ENCODE peak calls at places on chromosome 9, in four cellular contexts. One of them, this sample, is unnamed.

GRCh38 chr9:79107911-79108676 is 463.7 kb upstream of the TLE4 start:
- DNase-seq in HepG2: no peak
- DNase-seq in SK-N-SH: no peak
- DNase-seq in GM12878: no peak
- DNase-seq in this sample: no peak

GRCh38 chr9:29432191-29432590 is 1858.9 kb upstream of the C9orf72 start:
- DNase-seq in HepG2: no peak
- DNase-seq in SK-N-SH: no peak
- DNase-seq in GM12878: no peak
- DNase-seq in this sample: no peak

GRCh38 chr9:123834907-123835562 is 94.9 kb downstream of the DENND1A start:
- DNase-seq in HepG2: no peak
- DNase-seq in SK-N-SH: no peak
- DNase-seq in GM12878: peak; percentile 34
- DNase-seq in this sample: peak; percentile 9

GRCh38 chr9:34553511-34554021 is 30.8 kb upstream of the ENHO start:
- DNase-seq in HepG2: no peak
- DNase-seq in SK-N-SH: peak; percentile 78
- DNase-seq in GM12878: no peak
- DNase-seq in this sample: no peak

GRCh38 chr9:95296761-95297160 is 20.7 kb downstream of the FANCC start:
- DNase-seq in HepG2: no peak
- DNase-seq in SK-N-SH: no peak
- DNase-seq in GM12878: no peak
- DNase-seq in this sample: no peak

GRCh38 chr9:136773386-136774044 is 9.2 kb upstream of the LCN15 start:
- DNase-seq in HepG2: peak; percentile 41
- DNase-seq in SK-N-SH: peak; percentile 76
- DNase-seq in GM12878: no peak
- DNase-seq in this sample: peak; percentile 70

GRCh38 chr9:21747171-21747570 is 55.3 kb upstream of the MTAP start:
- DNase-seq in HepG2: no peak
- DNase-seq in SK-N-SH: no peak
- DNase-seq in GM12878: no peak
- DNase-seq in this sample: no peak

GRCh38 chr9:133169102-133169501 is 5.4 kb upstream of the GBGT1 start:
- DNase-seq in HepG2: no peak
- DNase-seq in SK-N-SH: no peak
- DNase-seq in GM12878: no peak
- DNase-seq in this sample: no peak

GRCh38 chr9:126592461-126592860 is 21.3 kb upstream of the LMX1B start:
- DNase-seq in HepG2: no peak
- DNase-seq in SK-N-SH: no peak
- DNase-seq in GM12878: no peak
- DNase-seq in this sample: no peak

GRCh38 chr9:134526798-134527492 is 114.7 kb upstream of the COL5A1 start:
- DNase-seq in HepG2: no peak
- DNase-seq in SK-N-SH: no peak
- DNase-seq in GM12878: no peak
- DNase-seq in this sample: no peak

GRCh38 chr9:123597073-123597472 is 241.1 kb downstream of the CRB2 start:
- DNase-seq in HepG2: no peak
- DNase-seq in SK-N-SH: no peak
- DNase-seq in GM12878: no peak
- DNase-seq in this sample: no peak

GRCh38 chr9:89234636-89235035 is 56.0 kb upstream of the SHC3 start:
- DNase-seq in HepG2: no peak
- DNase-seq in SK-N-SH: peak; percentile 72
- DNase-seq in GM12878: peak; percentile 3
- DNase-seq in this sample: no peak

GRCh38 chr9:6628714-6629113 is 16.8 kb downstream of the GLDC start:
- DNase-seq in HepG2: peak; percentile 61
- DNase-seq in SK-N-SH: no peak
- DNase-seq in GM12878: no peak
- DNase-seq in this sample: no peak

GRCh38 chr9:105114318-105114717 is 130.1 kb upstream of the SLC44A1 start:
- DNase-seq in HepG2: no peak
- DNase-seq in SK-N-SH: no peak
- DNase-seq in GM12878: no peak
- DNase-seq in this sample: no peak

GRCh38 chr9:96495341-96495740 is 45.4 kb downstream of the HABP4 start:
- DNase-seq in HepG2: no peak
- DNase-seq in SK-N-SH: no peak
- DNase-seq in GM12878: no peak
- DNase-seq in this sample: no peak

GRCh38 chr9:2493106-2493505 is 128.5 kb upstream of the VLDLR start:
- DNase-seq in HepG2: no peak
- DNase-seq in SK-N-SH: no peak
- DNase-seq in GM12878: no peak
- DNase-seq in this sample: no peak

GRCh38 chr9:108033976-108034964 is 544.7 kb upstream of the KLF4 start:
- DNase-seq in HepG2: no peak
- DNase-seq in SK-N-SH: no peak
- DNase-seq in GM12878: no peak
- DNase-seq in this sample: no peak

GRCh38 chr9:129733632-129733953 is 19.2 kb downstream of the PTGES start:
- DNase-seq in HepG2: no peak
- DNase-seq in SK-N-SH: no peak
- DNase-seq in GM12878: no peak
- DNase-seq in this sample: no peak

GRCh38 chr9:129731477-129732085 is 21.3 kb downstream of the PTGES start:
- DNase-seq in HepG2: no peak
- DNase-seq in SK-N-SH: no peak
- DNase-seq in GM12878: no peak
- DNase-seq in this sample: no peak

GRCh38 chr9:129735546-129735945 is 17.3 kb downstream of the PTGES start:
- DNase-seq in HepG2: no peak
- DNase-seq in SK-N-SH: no peak
- DNase-seq in GM12878: no peak
- DNase-seq in this sample: no peak

GRCh38 chr9:129736334-129736733 is 16.5 kb downstream of the PTGES start:
- DNase-seq in HepG2: no peak
- DNase-seq in SK-N-SH: no peak
- DNase-seq in GM12878: no peak
- DNase-seq in this sample: no peak

GRCh38 chr9:129732946-129733631 is 19.8 kb downstream of the PTGES start:
- DNase-seq in HepG2: no peak
- DNase-seq in SK-N-SH: peak; percentile 15
- DNase-seq in GM12878: no peak
- DNase-seq in this sample: no peak
- TF ChIP-seq SMC3 in HepG2: no peak
- TF ChIP-seq SMC3 in SK-N-SH: no peak
- TF ChIP-seq SMC3 in GM12878: no peak
- TF ChIP-seq SMC3 in this sample: no peak

GRCh38 chr9:16401720-16402119 is 468.8 kb downstream of the BNC2 start:
- DNase-seq in HepG2: no peak
- DNase-seq in SK-N-SH: no peak
- DNase-seq in GM12878: no peak
- DNase-seq in this sample: no peak

GRCh38 chr9:16410601-16411285 is 459.7 kb downstream of the BNC2 start:
- DNase-seq in HepG2: no peak
- DNase-seq in SK-N-SH: no peak
- DNase-seq in GM12878: no peak
- DNase-seq in this sample: no peak

GRCh38 chr9:16405421-16405820 is 465.0 kb downstream of the BNC2 start:
- DNase-seq in HepG2: no peak
- DNase-seq in SK-N-SH: no peak
- DNase-seq in GM12878: no peak
- DNase-seq in this sample: no peak

GRCh38 chr9:16406536-16407225 is 463.8 kb downstream of the BNC2 start:
- DNase-seq in HepG2: no peak
- DNase-seq in SK-N-SH: no peak
- DNase-seq in GM12878: no peak
- DNase-seq in this sample: no peak
- TF ChIP-seq REST in HepG2: no peak
- TF ChIP-seq REST in SK-N-SH: no peak
- TF ChIP-seq REST in GM12878: no peak
- TF ChIP-seq REST in this sample: no peak

GRCh38 chr9:110140276-110140675 is 67.7 kb downstream of the C9orf152 start:
- DNase-seq in HepG2: no peak
- DNase-seq in SK-N-SH: no peak
- DNase-seq in GM12878: no peak
- DNase-seq in this sample: no peak

GRCh38 chr9:110142253-110142652 is 65.7 kb downstream of the C9orf152 start:
- DNase-seq in HepG2: no peak
- DNase-seq in SK-N-SH: no peak
- DNase-seq in GM12878: no peak
- DNase-seq in this sample: no peak

GRCh38 chr9:110142868-110143866 is 64.8 kb downstream of the C9orf152 start:
- DNase-seq in HepG2: no peak
- DNase-seq in SK-N-SH: peak; percentile 37
- DNase-seq in GM12878: no peak
- DNase-seq in this sample: no peak

GRCh38 chr9:110143969-110144545 is 63.9 kb downstream of the C9orf152 start:
- DNase-seq in HepG2: no peak
- DNase-seq in SK-N-SH: no peak
- DNase-seq in GM12878: no peak
- DNase-seq in this sample: no peak

GRCh38 chr9:110141118-110141797 is 66.7 kb downstream of the C9orf152 start:
- DNase-seq in HepG2: no peak
- DNase-seq in SK-N-SH: no peak
- DNase-seq in GM12878: no peak
- DNase-seq in this sample: no peak
- TF ChIP-seq POLR2AphosphoS5 in HepG2: no peak
- TF ChIP-seq POLR2AphosphoS5 in SK-N-SH: peak; percentile 48
- TF ChIP-seq POLR2AphosphoS5 in GM12878: no peak
- TF ChIP-seq POLR2AphosphoS5 in this sample: no peak

GRCh38 chr9:128372188-128372641 is 1.0 kb downstream of the URM1 start:
- DNase-seq in HepG2: no peak
- DNase-seq in SK-N-SH: no peak
- DNase-seq in GM12878: no peak
- DNase-seq in this sample: no peak
- TF ChIP-seq SMC3 in HepG2: no peak
- TF ChIP-seq SMC3 in SK-N-SH: no peak
- TF ChIP-seq SMC3 in GM12878: no peak
- TF ChIP-seq SMC3 in this sample: no peak

GRCh38 chr9:74494490-74494889 is 2.6 kb upstream of the RORB start:
- DNase-seq in HepG2: no peak
- DNase-seq in SK-N-SH: no peak
- DNase-seq in GM12878: no peak
- DNase-seq in this sample: no peak
- TF ChIP-seq REST in HepG2: no peak
- TF ChIP-seq REST in SK-N-SH: no peak
- TF ChIP-seq REST in GM12878: no peak
- TF ChIP-seq REST in this sample: no peak

GRCh38 chr9:38068866-38069628 is at the start of gene SHB:
- DNase-seq in HepG2: peak; percentile 56
- DNase-seq in SK-N-SH: peak; percentile 95
- DNase-seq in GM12878: no peak
- DNase-seq in this sample: peak; percentile 89
- TF ChIP-seq POLR2AphosphoS5 in HepG2: peak; percentile 42
- TF ChIP-seq POLR2AphosphoS5 in SK-N-SH: peak; percentile 9
- TF ChIP-seq POLR2AphosphoS5 in GM12878: peak; percentile 46
- TF ChIP-seq POLR2AphosphoS5 in this sample: no peak

GRCh38 chr9:130518943-130519772 is 60.2 kb upstream of the FUBP3 start:
- DNase-seq in HepG2: no peak
- DNase-seq in SK-N-SH: peak; percentile 26
- DNase-seq in GM12878: no peak
- DNase-seq in this sample: no peak
- TF ChIP-seq SMC3 in HepG2: no peak
- TF ChIP-seq SMC3 in SK-N-SH: no peak
- TF ChIP-seq SMC3 in GM12878: no peak
- TF ChIP-seq SMC3 in this sample: no peak

GRCh38 chr9:81687521-81688261 is 1.7 kb downstream of the TLE1 start:
- DNase-seq in HepG2: peak; percentile 40
- DNase-seq in SK-N-SH: peak; percentile 68
- DNase-seq in GM12878: no peak
- DNase-seq in this sample: no peak

GRCh38 chr9:81690251-81690851 is 1.0 kb upstream of the TLE1 start:
- DNase-seq in HepG2: no peak
- DNase-seq in SK-N-SH: no peak
- DNase-seq in GM12878: no peak
- DNase-seq in this sample: no peak

GRCh38 chr9:81686614-81687520 is 2.5 kb downstream of the TLE1 start:
- DNase-seq in HepG2: peak; percentile 100
- DNase-seq in SK-N-SH: peak; percentile 77
- DNase-seq in GM12878: no peak
- DNase-seq in this sample: no peak

GRCh38 chr9:81685763-81686613 is 3.4 kb downstream of the TLE1 start:
- DNase-seq in HepG2: peak; percentile 46
- DNase-seq in SK-N-SH: no peak
- DNase-seq in GM12878: no peak
- DNase-seq in this sample: no peak

GRCh38 chr9:81689343-81690175 is at the start of gene TLE1:
- DNase-seq in HepG2: peak; percentile 98
- DNase-seq in SK-N-SH: peak; percentile 95
- DNase-seq in GM12878: peak; percentile 20
- DNase-seq in this sample: no peak
- TF ChIP-seq REST in HepG2: peak; percentile 44
- TF ChIP-seq REST in SK-N-SH: no peak
- TF ChIP-seq REST in GM12878: no peak
- TF ChIP-seq REST in this sample: no peak

DNA sequence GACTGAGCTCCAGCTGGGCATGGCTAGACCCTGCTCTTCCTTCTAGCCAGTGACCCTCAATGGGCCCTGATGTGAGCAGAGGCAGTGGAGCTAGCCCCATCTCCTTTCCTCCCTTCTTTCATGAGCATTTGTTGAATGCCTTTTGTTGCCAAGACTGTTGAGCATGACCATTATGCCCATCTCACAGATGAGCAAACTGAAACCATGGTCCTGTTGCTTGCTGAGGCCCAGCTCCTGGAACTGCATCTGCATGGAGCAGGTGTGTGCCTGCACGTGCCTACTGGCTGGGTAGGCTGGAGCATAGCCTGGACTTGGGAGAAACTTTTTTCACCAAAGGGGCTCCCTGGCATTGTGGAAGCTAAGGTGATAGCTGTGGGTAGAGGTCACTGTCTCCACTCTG is 3.0 kb upstream of the WNK2 start:
- DNase-seq in HepG2: no peak
- DNase-seq in SK-N-SH: no peak
- DNase-seq in GM12878: no peak
- DNase-seq in this sample: no peak
- TF ChIP-seq POLR2AphosphoS5 in HepG2: no peak
- TF ChIP-seq POLR2AphosphoS5 in SK-N-SH: no peak
- TF ChIP-seq POLR2AphosphoS5 in GM12878: no peak
- TF ChIP-seq POLR2AphosphoS5 in this sample: no peak

GRCh38 chr9:4558599-4558998 is 68.3 kb downstream of the SLC1A1 start:
- DNase-seq in HepG2: no peak
- DNase-seq in SK-N-SH: no peak
- DNase-seq in GM12878: no peak
- DNase-seq in this sample: no peak

GRCh38 chr9:4555251-4555650 is 65.0 kb downstream of the SLC1A1 start:
- DNase-seq in HepG2: no peak
- DNase-seq in SK-N-SH: no peak
- DNase-seq in GM12878: no peak
- DNase-seq in this sample: no peak

GRCh38 chr9:4563105-4563504 is 72.8 kb downstream of the SLC1A1 start:
- DNase-seq in HepG2: no peak
- DNase-seq in SK-N-SH: no peak
- DNase-seq in GM12878: no peak
- DNase-seq in this sample: no peak

GRCh38 chr9:4553951-4554381 is 63.7 kb downstream of the SLC1A1 start:
- DNase-seq in HepG2: no peak
- DNase-seq in SK-N-SH: no peak
- DNase-seq in GM12878: no peak
- DNase-seq in this sample: no peak

GRCh38 chr9:4559238-4560182 is 69.2 kb downstream of the SLC1A1 start:
- DNase-seq in HepG2: no peak
- DNase-seq in SK-N-SH: no peak
- DNase-seq in GM12878: peak; percentile 69
- DNase-seq in this sample: no peak
- TF ChIP-seq SMC3 in HepG2: no peak
- TF ChIP-seq SMC3 in SK-N-SH: no peak
- TF ChIP-seq SMC3 in GM12878: no peak
- TF ChIP-seq SMC3 in this sample: no peak